ENCODE peak calls at places on chromosomes 1 and 21, in nine cellular contexts. One of them, this sample, is unnamed.

GRCh38 chr1:10918531-10918930 is 93.9 kb upstream of the TARDBP start:
- DNase-seq in SK-MEL-5: no peak
- DNase-seq in NCI-H1436 treated with DMSO at 0.1 percent for 48 hours: no peak
- DNase-seq in activated gamma-delta T cell treated with Interleukin-2 at 50 U/mL for 16 hours: no peak
- DNase-seq in GM12891: no peak
- DNase-seq in stimulated activated CD4-positive, alpha-beta T cell treated with anti-CD3 and anti-CD28 coated beads, Interleukin-12 subunit alpha, Interleukin-12 subunit beta, amount 100 ng/mL, for 4 hours: no peak
- DNase-seq in HCEC 1CT: peak; percentile 19
- DNase-seq in EL: peak; percentile 33
- DNase-seq in naive thymus-derived CD8-positive, alpha-beta T cell: no peak
- DNase-seq in this sample: peak; percentile 79

GRCh38 chr1:155086182-155086741 is 7.6 kb downstream of the EFNA3 start:
- DNase-seq in stimulated activated CD4-positive, alpha-beta T cell treated with anti-CD3 and anti-CD28 coated beads, Interleukin-12 subunit alpha, Interleukin-12 subunit beta, amount 100 ng/mL, for 4 hours: peak; percentile 74
- DNase-seq in naive thymus-derived CD8-positive, alpha-beta T cell: peak; percentile 83
- DNase-seq in SK-MEL-5: peak; percentile 78
- DNase-seq in HCEC 1CT: peak; percentile 50
- DNase-seq in GM12891: no peak
- DNase-seq in activated gamma-delta T cell treated with Interleukin-2 at 50 U/mL for 16 hours: peak; percentile 82
- DNase-seq in NCI-H1436 treated with DMSO at 0.1 percent for 48 hours: no peak
- DNase-seq in EL: peak; percentile 56
- DNase-seq in this sample: peak; percentile 82

GRCh38 chr1:220271706-220272046 is 577 bp downstream of the RAB3GAP2 start:
- DNase-seq in GM12891: no peak
- DNase-seq in NCI-H1436 treated with DMSO at 0.1 percent for 48 hours: no peak
- DNase-seq in HCEC 1CT: peak; percentile 36
- DNase-seq in activated gamma-delta T cell treated with Interleukin-2 at 50 U/mL for 16 hours: no peak
- DNase-seq in naive thymus-derived CD8-positive, alpha-beta T cell: peak; percentile 10
- DNase-seq in SK-MEL-5: no peak
- DNase-seq in stimulated activated CD4-positive, alpha-beta T cell treated with anti-CD3 and anti-CD28 coated beads, Interleukin-12 subunit alpha, Interleukin-12 subunit beta, amount 100 ng/mL, for 4 hours: peak; percentile 2
- DNase-seq in EL: peak; percentile 55
- DNase-seq in this sample: peak; percentile 49

GRCh38 chr21:41665766-41666595 is 100.9 kb downstream of the RIPK4 start:
- DNase-seq in NCI-H1436 treated with DMSO at 0.1 percent for 48 hours: no peak
- DNase-seq in SK-MEL-5: no peak
- DNase-seq in HCEC 1CT: no peak
- DNase-seq in GM12891: no peak
- DNase-seq in stimulated activated CD4-positive, alpha-beta T cell treated with anti-CD3 and anti-CD28 coated beads, Interleukin-12 subunit alpha, Interleukin-12 subunit beta, amount 100 ng/mL, for 4 hours: no peak
- DNase-seq in EL: no peak
- DNase-seq in naive thymus-derived CD8-positive, alpha-beta T cell: no peak
- DNase-seq in activated gamma-delta T cell treated with Interleukin-2 at 50 U/mL for 16 hours: no peak
- DNase-seq in this sample: no peak

GRCh38 chr1:199742547-199742946 is 285.0 kb upstream of the NR5A2 start:
- DNase-seq in EL: peak; percentile 87
- DNase-seq in activated gamma-delta T cell treated with Interleukin-2 at 50 U/mL for 16 hours: no peak
- DNase-seq in HCEC 1CT: peak; percentile 95
- DNase-seq in SK-MEL-5: peak; percentile 21
- DNase-seq in stimulated activated CD4-positive, alpha-beta T cell treated with anti-CD3 and anti-CD28 coated beads, Interleukin-12 subunit alpha, Interleukin-12 subunit beta, amount 100 ng/mL, for 4 hours: no peak
- DNase-seq in NCI-H1436 treated with DMSO at 0.1 percent for 48 hours: no peak
- DNase-seq in GM12891: no peak
- DNase-seq in naive thymus-derived CD8-positive, alpha-beta T cell: no peak
- DNase-seq in this sample: peak; percentile 51

GRCh38 chr1:109969430-109969829 is 15.1 kb upstream of the AHCYL1 start:
- DNase-seq in activated gamma-delta T cell treated with Interleukin-2 at 50 U/mL for 16 hours: no peak
- DNase-seq in naive thymus-derived CD8-positive, alpha-beta T cell: no peak
- DNase-seq in EL: peak; percentile 75
- DNase-seq in GM12891: no peak
- DNase-seq in NCI-H1436 treated with DMSO at 0.1 percent for 48 hours: no peak
- DNase-seq in stimulated activated CD4-positive, alpha-beta T cell treated with anti-CD3 and anti-CD28 coated beads, Interleukin-12 subunit alpha, Interleukin-12 subunit beta, amount 100 ng/mL, for 4 hours: no peak
- DNase-seq in SK-MEL-5: no peak
- DNase-seq in HCEC 1CT: peak; percentile 85
- DNase-seq in this sample: no peak

GRCh38 chr1:234907585-234908457 is 220.8 kb downstream of the TOMM20 start:
- DNase-seq in NCI-H1436 treated with DMSO at 0.1 percent for 48 hours: no peak
- DNase-seq in HCEC 1CT: peak; percentile 39
- DNase-seq in naive thymus-derived CD8-positive, alpha-beta T cell: no peak
- DNase-seq in GM12891: no peak
- DNase-seq in activated gamma-delta T cell treated with Interleukin-2 at 50 U/mL for 16 hours: no peak
- DNase-seq in stimulated activated CD4-positive, alpha-beta T cell treated with anti-CD3 and anti-CD28 coated beads, Interleukin-12 subunit alpha, Interleukin-12 subunit beta, amount 100 ng/mL, for 4 hours: no peak
- DNase-seq in SK-MEL-5: no peak
- DNase-seq in EL: peak; percentile 61
- DNase-seq in this sample: peak; percentile 39

GRCh38 chr1:223105568-223105967 is 37.5 kb downstream of the TLR5 start:
- DNase-seq in SK-MEL-5: no peak
- DNase-seq in NCI-H1436 treated with DMSO at 0.1 percent for 48 hours: no peak
- DNase-seq in EL: no peak
- DNase-seq in GM12891: no peak
- DNase-seq in HCEC 1CT: no peak
- DNase-seq in naive thymus-derived CD8-positive, alpha-beta T cell: no peak
- DNase-seq in activated gamma-delta T cell treated with Interleukin-2 at 50 U/mL for 16 hours: no peak
- DNase-seq in stimulated activated CD4-positive, alpha-beta T cell treated with anti-CD3 and anti-CD28 coated beads, Interleukin-12 subunit alpha, Interleukin-12 subunit beta, amount 100 ng/mL, for 4 hours: no peak
- DNase-seq in this sample: no peak

GRCh38 chr1:160837558-160838205 is 25.0 kb downstream of the CD244 start:
- DNase-seq in naive thymus-derived CD8-positive, alpha-beta T cell: peak; percentile 93
- DNase-seq in SK-MEL-5: peak; percentile 89
- DNase-seq in HCEC 1CT: no peak
- DNase-seq in EL: peak; percentile 29
- DNase-seq in stimulated activated CD4-positive, alpha-beta T cell treated with anti-CD3 and anti-CD28 coated beads, Interleukin-12 subunit alpha, Interleukin-12 subunit beta, amount 100 ng/mL, for 4 hours: peak; percentile 58
- DNase-seq in activated gamma-delta T cell treated with Interleukin-2 at 50 U/mL for 16 hours: peak; percentile 89
- DNase-seq in NCI-H1436 treated with DMSO at 0.1 percent for 48 hours: no peak
- DNase-seq in GM12891: peak; percentile 39
- DNase-seq in this sample: no peak

GRCh38 chr1:172219966-172220365 is 200.5 kb upstream of the C1orf105 start:
- DNase-seq in stimulated activated CD4-positive, alpha-beta T cell treated with anti-CD3 and anti-CD28 coated beads, Interleukin-12 subunit alpha, Interleukin-12 subunit beta, amount 100 ng/mL, for 4 hours: no peak
- DNase-seq in SK-MEL-5: no peak
- DNase-seq in NCI-H1436 treated with DMSO at 0.1 percent for 48 hours: no peak
- DNase-seq in naive thymus-derived CD8-positive, alpha-beta T cell: no peak
- DNase-seq in activated gamma-delta T cell treated with Interleukin-2 at 50 U/mL for 16 hours: no peak
- DNase-seq in HCEC 1CT: no peak
- DNase-seq in GM12891: no peak
- DNase-seq in EL: no peak
- DNase-seq in this sample: no peak

GRCh38 chr1:4061521-4062031 is 161.5 kb upstream of the C1orf174 start:
- DNase-seq in HCEC 1CT: no peak
- DNase-seq in GM12891: no peak
- DNase-seq in stimulated activated CD4-positive, alpha-beta T cell treated with anti-CD3 and anti-CD28 coated beads, Interleukin-12 subunit alpha, Interleukin-12 subunit beta, amount 100 ng/mL, for 4 hours: no peak
- DNase-seq in EL: no peak
- DNase-seq in SK-MEL-5: no peak
- DNase-seq in activated gamma-delta T cell treated with Interleukin-2 at 50 U/mL for 16 hours: no peak
- DNase-seq in NCI-H1436 treated with DMSO at 0.1 percent for 48 hours: no peak
- DNase-seq in naive thymus-derived CD8-positive, alpha-beta T cell: no peak
- DNase-seq in this sample: no peak

GRCh38 chr1:1307261-1307907 is 346 bp downstream of the ACAP3 start:
- DNase-seq in GM12891: no peak
- DNase-seq in activated gamma-delta T cell treated with Interleukin-2 at 50 U/mL for 16 hours: no peak
- DNase-seq in stimulated activated CD4-positive, alpha-beta T cell treated with anti-CD3 and anti-CD28 coated beads, Interleukin-12 subunit alpha, Interleukin-12 subunit beta, amount 100 ng/mL, for 4 hours: no peak
- DNase-seq in EL: peak; percentile 50
- DNase-seq in naive thymus-derived CD8-positive, alpha-beta T cell: no peak
- DNase-seq in SK-MEL-5: no peak
- DNase-seq in HCEC 1CT: no peak
- DNase-seq in NCI-H1436 treated with DMSO at 0.1 percent for 48 hours: no peak
- DNase-seq in this sample: peak; percentile 60

GRCh38 chr1:10979483-10979920 is 33.0 kb upstream of the TARDBP start:
- DNase-seq in stimulated activated CD4-positive, alpha-beta T cell treated with anti-CD3 and anti-CD28 coated beads, Interleukin-12 subunit alpha, Interleukin-12 subunit beta, amount 100 ng/mL, for 4 hours: no peak
- DNase-seq in naive thymus-derived CD8-positive, alpha-beta T cell: no peak
- DNase-seq in GM12891: no peak
- DNase-seq in HCEC 1CT: no peak
- DNase-seq in NCI-H1436 treated with DMSO at 0.1 percent for 48 hours: no peak
- DNase-seq in EL: no peak
- DNase-seq in activated gamma-delta T cell treated with Interleukin-2 at 50 U/mL for 16 hours: no peak
- DNase-seq in SK-MEL-5: peak; percentile 99
- DNase-seq in this sample: no peak

GRCh38 chr1:47840791-47841190 is 156.4 kb downstream of the TRABD2B start:
- DNase-seq in GM12891: no peak
- DNase-seq in SK-MEL-5: peak; percentile 1
- DNase-seq in stimulated activated CD4-positive, alpha-beta T cell treated with anti-CD3 and anti-CD28 coated beads, Interleukin-12 subunit alpha, Interleukin-12 subunit beta, amount 100 ng/mL, for 4 hours: no peak
- DNase-seq in EL: no peak
- DNase-seq in naive thymus-derived CD8-positive, alpha-beta T cell: no peak
- DNase-seq in HCEC 1CT: no peak
- DNase-seq in NCI-H1436 treated with DMSO at 0.1 percent for 48 hours: no peak
- DNase-seq in activated gamma-delta T cell treated with Interleukin-2 at 50 U/mL for 16 hours: no peak
- DNase-seq in this sample: no peak

GRCh38 chr21:42219606-42220137 is 732 bp downstream of the ABCG1 start:
- DNase-seq in GM12891: no peak
- DNase-seq in stimulated activated CD4-positive, alpha-beta T cell treated with anti-CD3 and anti-CD28 coated beads, Interleukin-12 subunit alpha, Interleukin-12 subunit beta, amount 100 ng/mL, for 4 hours: no peak
- DNase-seq in SK-MEL-5: no peak
- DNase-seq in naive thymus-derived CD8-positive, alpha-beta T cell: no peak
- DNase-seq in EL: no peak
- DNase-seq in HCEC 1CT: no peak
- DNase-seq in NCI-H1436 treated with DMSO at 0.1 percent for 48 hours: no peak
- DNase-seq in activated gamma-delta T cell treated with Interleukin-2 at 50 U/mL for 16 hours: no peak
- DNase-seq in this sample: no peak

GRCh38 chr1:199546323-199546722 is 481.2 kb upstream of the NR5A2 start:
- DNase-seq in SK-MEL-5: no peak
- DNase-seq in naive thymus-derived CD8-positive, alpha-beta T cell: no peak
- DNase-seq in NCI-H1436 treated with DMSO at 0.1 percent for 48 hours: no peak
- DNase-seq in EL: peak; percentile 44
- DNase-seq in GM12891: no peak
- DNase-seq in HCEC 1CT: peak; percentile 65
- DNase-seq in activated gamma-delta T cell treated with Interleukin-2 at 50 U/mL for 16 hours: no peak
- DNase-seq in stimulated activated CD4-positive, alpha-beta T cell treated with anti-CD3 and anti-CD28 coated beads, Interleukin-12 subunit alpha, Interleukin-12 subunit beta, amount 100 ng/mL, for 4 hours: no peak
- DNase-seq in this sample: peak; percentile 9

GRCh38 chr1:223825767-223826461 is 19.8 kb downstream of the TP53BP2 start:
- DNase-seq in naive thymus-derived CD8-positive, alpha-beta T cell: no peak
- DNase-seq in HCEC 1CT: no peak
- DNase-seq in NCI-H1436 treated with DMSO at 0.1 percent for 48 hours: no peak
- DNase-seq in SK-MEL-5: no peak
- DNase-seq in GM12891: no peak
- DNase-seq in stimulated activated CD4-positive, alpha-beta T cell treated with anti-CD3 and anti-CD28 coated beads, Interleukin-12 subunit alpha, Interleukin-12 subunit beta, amount 100 ng/mL, for 4 hours: no peak
- DNase-seq in EL: no peak
- DNase-seq in activated gamma-delta T cell treated with Interleukin-2 at 50 U/mL for 16 hours: no peak
- DNase-seq in this sample: no peak

GRCh38 chr1:115299266-115299665 is 38.8 kb downstream of the NGF start:
- DNase-seq in activated gamma-delta T cell treated with Interleukin-2 at 50 U/mL for 16 hours: no peak
- DNase-seq in naive thymus-derived CD8-positive, alpha-beta T cell: no peak
- DNase-seq in HCEC 1CT: no peak
- DNase-seq in EL: no peak
- DNase-seq in NCI-H1436 treated with DMSO at 0.1 percent for 48 hours: no peak
- DNase-seq in GM12891: no peak
- DNase-seq in SK-MEL-5: no peak
- DNase-seq in stimulated activated CD4-positive, alpha-beta T cell treated with anti-CD3 and anti-CD28 coated beads, Interleukin-12 subunit alpha, Interleukin-12 subunit beta, amount 100 ng/mL, for 4 hours: no peak
- DNase-seq in this sample: no peak

GRCh38 chr1:66315675-66316074 is 218.3 kb upstream of the SGIP1 start:
- DNase-seq in HCEC 1CT: no peak
- DNase-seq in naive thymus-derived CD8-positive, alpha-beta T cell: no peak
- DNase-seq in NCI-H1436 treated with DMSO at 0.1 percent for 48 hours: no peak
- DNase-seq in EL: peak; percentile 52
- DNase-seq in GM12891: no peak
- DNase-seq in activated gamma-delta T cell treated with Interleukin-2 at 50 U/mL for 16 hours: no peak
- DNase-seq in SK-MEL-5: no peak
- DNase-seq in stimulated activated CD4-positive, alpha-beta T cell treated with anti-CD3 and anti-CD28 coated beads, Interleukin-12 subunit alpha, Interleukin-12 subunit beta, amount 100 ng/mL, for 4 hours: no peak
- DNase-seq in this sample: no peak

GRCh38 chr21:42171091-42172053 is 47.6 kb upstream of the ABCG1 start:
- DNase-seq in NCI-H1436 treated with DMSO at 0.1 percent for 48 hours: no peak
- DNase-seq in SK-MEL-5: peak; percentile 49
- DNase-seq in activated gamma-delta T cell treated with Interleukin-2 at 50 U/mL for 16 hours: no peak
- DNase-seq in GM12891: no peak
- DNase-seq in EL: no peak
- DNase-seq in stimulated activated CD4-positive, alpha-beta T cell treated with anti-CD3 and anti-CD28 coated beads, Interleukin-12 subunit alpha, Interleukin-12 subunit beta, amount 100 ng/mL, for 4 hours: no peak
- DNase-seq in HCEC 1CT: no peak
- DNase-seq in naive thymus-derived CD8-positive, alpha-beta T cell: no peak
- DNase-seq in this sample: no peak

GRCh38 chr1:95685091-95685490 is 451.1 kb downstream of the RWDD3 start:
- DNase-seq in SK-MEL-5: no peak
- DNase-seq in naive thymus-derived CD8-positive, alpha-beta T cell: no peak
- DNase-seq in EL: no peak
- DNase-seq in HCEC 1CT: no peak
- DNase-seq in NCI-H1436 treated with DMSO at 0.1 percent for 48 hours: peak; percentile 83
- DNase-seq in stimulated activated CD4-positive, alpha-beta T cell treated with anti-CD3 and anti-CD28 coated beads, Interleukin-12 subunit alpha, Interleukin-12 subunit beta, amount 100 ng/mL, for 4 hours: no peak
- DNase-seq in activated gamma-delta T cell treated with Interleukin-2 at 50 U/mL for 16 hours: no peak
- DNase-seq in GM12891: no peak
- DNase-seq in this sample: no peak

GRCh38 chr1:201538618-201539551 is at the start of gene NAV1:
- DNase-seq in NCI-H1436 treated with DMSO at 0.1 percent for 48 hours: no peak
- DNase-seq in SK-MEL-5: peak; percentile 60
- DNase-seq in naive thymus-derived CD8-positive, alpha-beta T cell: peak; percentile 3
- DNase-seq in GM12891: no peak
- DNase-seq in HCEC 1CT: peak; percentile 80
- DNase-seq in EL: peak; percentile 97
- DNase-seq in activated gamma-delta T cell treated with Interleukin-2 at 50 U/mL for 16 hours: no peak
- DNase-seq in stimulated activated CD4-positive, alpha-beta T cell treated with anti-CD3 and anti-CD28 coated beads, Interleukin-12 subunit alpha, Interleukin-12 subunit beta, amount 100 ng/mL, for 4 hours: peak; percentile 4
- DNase-seq in this sample: peak; percentile 89

GRCh38 chr21:41888749-41889376 is 9.7 kb upstream of the PRDM15 start:
- DNase-seq in HCEC 1CT: no peak
- DNase-seq in GM12891: no peak
- DNase-seq in stimulated activated CD4-positive, alpha-beta T cell treated with anti-CD3 and anti-CD28 coated beads, Interleukin-12 subunit alpha, Interleukin-12 subunit beta, amount 100 ng/mL, for 4 hours: no peak
- DNase-seq in EL: no peak
- DNase-seq in naive thymus-derived CD8-positive, alpha-beta T cell: no peak
- DNase-seq in NCI-H1436 treated with DMSO at 0.1 percent for 48 hours: no peak
- DNase-seq in SK-MEL-5: peak; percentile 26
- DNase-seq in activated gamma-delta T cell treated with Interleukin-2 at 50 U/mL for 16 hours: no peak
- DNase-seq in this sample: no peak

GRCh38 chr1:55989971-55990370 is 589.4 kb downstream of the PLPP3 start:
- DNase-seq in GM12891: no peak
- DNase-seq in NCI-H1436 treated with DMSO at 0.1 percent for 48 hours: no peak
- DNase-seq in activated gamma-delta T cell treated with Interleukin-2 at 50 U/mL for 16 hours: no peak
- DNase-seq in HCEC 1CT: no peak
- DNase-seq in stimulated activated CD4-positive, alpha-beta T cell treated with anti-CD3 and anti-CD28 coated beads, Interleukin-12 subunit alpha, Interleukin-12 subunit beta, amount 100 ng/mL, for 4 hours: no peak
- DNase-seq in EL: no peak
- DNase-seq in naive thymus-derived CD8-positive, alpha-beta T cell: no peak
- DNase-seq in SK-MEL-5: no peak
- DNase-seq in this sample: no peak

GRCh38 chr1:109763646-109764415 is at the start of gene EPS8L3:
- DNase-seq in stimulated activated CD4-positive, alpha-beta T cell treated with anti-CD3 and anti-CD28 coated beads, Interleukin-12 subunit alpha, Interleukin-12 subunit beta, amount 100 ng/mL, for 4 hours: no peak
- DNase-seq in NCI-H1436 treated with DMSO at 0.1 percent for 48 hours: no peak
- DNase-seq in HCEC 1CT: no peak
- DNase-seq in activated gamma-delta T cell treated with Interleukin-2 at 50 U/mL for 16 hours: no peak
- DNase-seq in naive thymus-derived CD8-positive, alpha-beta T cell: no peak
- DNase-seq in GM12891: no peak
- DNase-seq in EL: no peak
- DNase-seq in SK-MEL-5: no peak
- DNase-seq in this sample: no peak

GRCh38 chr1:68116643-68117235 is 66.3 kb upstream of the DIRAS3 start:
- DNase-seq in EL: peak; percentile 58
- DNase-seq in activated gamma-delta T cell treated with Interleukin-2 at 50 U/mL for 16 hours: peak; percentile 30
- DNase-seq in NCI-H1436 treated with DMSO at 0.1 percent for 48 hours: peak; percentile 14
- DNase-seq in HCEC 1CT: peak; percentile 49
- DNase-seq in SK-MEL-5: peak; percentile 67
- DNase-seq in GM12891: no peak
- DNase-seq in naive thymus-derived CD8-positive, alpha-beta T cell: peak; percentile 35
- DNase-seq in stimulated activated CD4-positive, alpha-beta T cell treated with anti-CD3 and anti-CD28 coated beads, Interleukin-12 subunit alpha, Interleukin-12 subunit beta, amount 100 ng/mL, for 4 hours: peak; percentile 28
- DNase-seq in this sample: no peak

GRCh38 chr21:45253180-45253579 is 34.5 kb downstream of the POFUT2 start:
- DNase-seq in stimulated activated CD4-positive, alpha-beta T cell treated with anti-CD3 and anti-CD28 coated beads, Interleukin-12 subunit alpha, Interleukin-12 subunit beta, amount 100 ng/mL, for 4 hours: no peak
- DNase-seq in GM12891: no peak
- DNase-seq in SK-MEL-5: no peak
- DNase-seq in activated gamma-delta T cell treated with Interleukin-2 at 50 U/mL for 16 hours: no peak
- DNase-seq in EL: peak; percentile 68
- DNase-seq in NCI-H1436 treated with DMSO at 0.1 percent for 48 hours: no peak
- DNase-seq in HCEC 1CT: no peak
- DNase-seq in naive thymus-derived CD8-positive, alpha-beta T cell: no peak
- DNase-seq in this sample: no peak

GRCh38 chr1:148264374-148265276 is 112.5 kb upstream of the NBPF11 start:
- DNase-seq in activated gamma-delta T cell treated with Interleukin-2 at 50 U/mL for 16 hours: no peak
- DNase-seq in SK-MEL-5: peak; percentile 92
- DNase-seq in stimulated activated CD4-positive, alpha-beta T cell treated with anti-CD3 and anti-CD28 coated beads, Interleukin-12 subunit alpha, Interleukin-12 subunit beta, amount 100 ng/mL, for 4 hours: no peak
- DNase-seq in naive thymus-derived CD8-positive, alpha-beta T cell: no peak
- DNase-seq in NCI-H1436 treated with DMSO at 0.1 percent for 48 hours: no peak
- DNase-seq in GM12891: no peak
- DNase-seq in EL: peak; percentile 89
- DNase-seq in HCEC 1CT: peak; percentile 87
- DNase-seq in this sample: peak; percentile 28

GRCh38 chr21:41761211-41762181 is 5.4 kb downstream of the RIPK4 start:
- DNase-seq in NCI-H1436 treated with DMSO at 0.1 percent for 48 hours: no peak
- DNase-seq in GM12891: no peak
- DNase-seq in SK-MEL-5: peak; percentile 67
- DNase-seq in stimulated activated CD4-positive, alpha-beta T cell treated with anti-CD3 and anti-CD28 coated beads, Interleukin-12 subunit alpha, Interleukin-12 subunit beta, amount 100 ng/mL, for 4 hours: no peak
- DNase-seq in activated gamma-delta T cell treated with Interleukin-2 at 50 U/mL for 16 hours: no peak
- DNase-seq in HCEC 1CT: no peak
- DNase-seq in naive thymus-derived CD8-positive, alpha-beta T cell: no peak
- DNase-seq in EL: peak; percentile 86
- DNase-seq in this sample: no peak

GRCh38 chr21:45492765-45493164 is 49.5 kb downstream of the SLC19A1 start:
- DNase-seq in GM12891: no peak
- DNase-seq in SK-MEL-5: no peak
- DNase-seq in NCI-H1436 treated with DMSO at 0.1 percent for 48 hours: no peak
- DNase-seq in stimulated activated CD4-positive, alpha-beta T cell treated with anti-CD3 and anti-CD28 coated beads, Interleukin-12 subunit alpha, Interleukin-12 subunit beta, amount 100 ng/mL, for 4 hours: no peak
- DNase-seq in HCEC 1CT: no peak
- DNase-seq in EL: no peak
- DNase-seq in naive thymus-derived CD8-positive, alpha-beta T cell: no peak
- DNase-seq in activated gamma-delta T cell treated with Interleukin-2 at 50 U/mL for 16 hours: no peak
- DNase-seq in this sample: no peak

GRCh38 chr21:26544208-26544607 is 28.9 kb downstream of the CYYR1 start:
- DNase-seq in EL: no peak
- DNase-seq in naive thymus-derived CD8-positive, alpha-beta T cell: no peak
- DNase-seq in activated gamma-delta T cell treated with Interleukin-2 at 50 U/mL for 16 hours: no peak
- DNase-seq in HCEC 1CT: no peak
- DNase-seq in GM12891: no peak
- DNase-seq in stimulated activated CD4-positive, alpha-beta T cell treated with anti-CD3 and anti-CD28 coated beads, Interleukin-12 subunit alpha, Interleukin-12 subunit beta, amount 100 ng/mL, for 4 hours: no peak
- DNase-seq in NCI-H1436 treated with DMSO at 0.1 percent for 48 hours: no peak
- DNase-seq in SK-MEL-5: no peak
- DNase-seq in this sample: no peak

This sample was measured in AG08396.